ENCODE peak calls at places on chromosomes 4 and X, in seven cellular contexts. N is heart right ventricle; S is AG04449; E is AG09309; K is omental fat pad; Z is neural crest cell; A is activated CD8-positive, alpha-beta T cell treated with anti-CD3 and anti-CD28 coated beads for 36 hours. U is an unnamed sample.

GRCh38 chr4:144667500-144667899 is 21.5 kb downstream of the HHIP start:
- DNase-seq in N (no peak), S (no peak), E (no peak), K (no peak), Z (no peak), A (no peak), U (no peak)

GRCh38 chr4:11428701-11429571 is at the start of gene HS3ST1:
- DNase-seq in N (peak; percentile 78), S (no peak), E (no peak), K (peak; percentile 43), Z (peak; percentile 59), A (peak; percentile 55), U (peak; percentile 79)

GRCh38 chr4:88526221-88526815 is 2.7 kb upstream of the PYURF start:
- DNase-seq in N (no peak), S (no peak), E (no peak), K (no peak), Z (no peak), A (no peak), U (no peak)

GRCh38 chr4:68256284-68256683 is 10.8 kb upstream of the TMPRSS11B start:
- DNase-seq in N (no peak), S (no peak), E (no peak), K (no peak), Z (no peak), A (no peak), U (no peak)

GRCh38 chr4:14100349-14100748 is 472.8 kb upstream of the BOD1L1 start:
- DNase-seq in N (no peak), S (no peak), E (no peak), K (no peak), Z (no peak), A (no peak), U (no peak)

GRCh38 chr4:89410687-89411086 is 103.1 kb upstream of the GPRIN3 start:
- DNase-seq in N (no peak), S (no peak), E (peak; percentile 21), K (no peak), Z (no peak), A (no peak), U (no peak)

GRCh38 chr4:8128096-8128856 is 30.3 kb downstream of the ABLIM2 start:
- DNase-seq in N (no peak), S (no peak), E (no peak), K (no peak), Z (no peak), A (no peak), U (no peak)

GRCh38 chr4:32112891-32113290 is 1392.7 kb downstream of the PCDH7 start:
- DNase-seq in N (no peak), S (no peak), E (no peak), K (no peak), Z (no peak), A (no peak), U (no peak)

GRCh38 chrX:479273-479981 is 92.7 kb upstream of the PPP2R3B start:
- DNase-seq in N (no peak), S (no peak), E (no peak), K (no peak), Z (no peak), A (peak; percentile 21), U (no peak)

GRCh38 chr4:21652508-21653108 is 296.0 kb downstream of the KCNIP4 start:
- DNase-seq in N (no peak), S (no peak), E (no peak), K (no peak), Z (no peak), A (no peak), U (no peak)

GRCh38 chrX:138378876-138379275 is 332.6 kb downstream of the FGF13 start:
- DNase-seq in N (no peak), S (no peak), E (no peak), K (no peak), Z (no peak), A (no peak), U (no peak)

GRCh38 chrX:14032383-14032782 is 2.7 kb upstream of the GEMIN8 start:
- DNase-seq in N (peak; percentile 38), S (no peak), E (no peak), K (peak; percentile 63), Z (peak; percentile 61), A (peak; percentile 65), U (no peak)

GRCh38 chrX:19512961-19513360 is 2.3 kb downstream of the MAP3K15 start:
- DNase-seq in N (no peak), S (no peak), E (no peak), K (no peak), Z (no peak), A (peak; percentile 39), U (no peak)

GRCh38 chrX:6325437-6325836 is 96.8 kb upstream of the NLGN4X start:
- DNase-seq in N (no peak), S (no peak), E (no peak), K (no peak), Z (no peak), A (no peak), U (no peak)

GRCh38 chr4:3324093-3324815 is 31.4 kb downstream of the RGS12 start:
- DNase-seq in N (no peak), S (no peak), E (no peak), K (no peak), Z (no peak), A (no peak), U (no peak)

GRCh38 chr4:61245321-61245720 is 45.2 kb downstream of the ADGRL3 start:
- DNase-seq in N (no peak), S (no peak), E (no peak), K (no peak), Z (no peak), A (no peak), U (no peak)

GRCh38 chr4:123564758-123565346 is 168.3 kb downstream of the SPRY1 start:
- DNase-seq in N (peak; percentile 69), S (no peak), E (peak; percentile 24), K (no peak), Z (peak; percentile 30), A (peak; percentile 71), U (peak; percentile 40)

GRCh38 chrX:136080766-136081165 is 66.6 kb upstream of the FHL1 start:
- DNase-seq in N (no peak), S (no peak), E (no peak), K (no peak), Z (no peak), A (no peak), U (no peak)

GRCh38 chr4:77095101-77095826 is 19.5 kb upstream of the CCNI start:
- DNase-seq in N (peak; percentile 82), S (no peak), E (no peak), K (peak; percentile 68), Z (peak; percentile 70), A (peak; percentile 89), U (peak; percentile 83)

GRCh38 chr4:174912919-174913543 is 5.1 kb upstream of the ADAM29 start:
- DNase-seq in N (no peak), S (no peak), E (no peak), K (no peak), Z (no peak), A (no peak), U (no peak)

GRCh38 chr4:153005914-153006381 is 69.8 kb downstream of the FHDC1 start:
- DNase-seq in N (no peak), S (no peak), E (no peak), K (no peak), Z (no peak), A (no peak), U (no peak)

DNA sequence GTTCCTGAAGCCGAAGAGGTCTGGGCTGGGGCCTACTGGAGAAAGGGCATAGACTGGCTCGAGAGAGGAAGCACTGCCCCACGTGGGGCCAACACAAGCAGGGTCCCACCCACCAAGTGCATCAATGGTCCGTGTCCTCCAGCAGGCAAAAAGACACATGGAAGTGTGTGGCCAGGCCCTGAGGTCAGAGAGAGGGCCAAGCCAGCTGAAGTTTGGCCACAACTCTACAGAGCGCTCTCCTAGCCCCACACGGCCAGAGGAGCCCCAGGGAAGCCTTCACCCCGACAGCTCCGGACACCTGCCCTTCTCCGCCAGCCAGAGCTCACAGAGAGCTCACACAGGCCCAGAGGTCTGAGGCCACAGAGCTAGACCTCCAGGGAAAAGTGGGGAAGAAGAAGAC is 8.5 kb upstream of the KDM5C start:
- DNase-seq in N (no peak), S (no peak), E (no peak), K (no peak), Z (no peak), A (no peak), U (no peak)
- TF ChIP-seq CTCF in N (no peak), S (no peak), E (no peak), K (no peak), Z (no peak), A (no peak), U (no peak)

GRCh38 chr4:27861381-27861787 is 1000.7 kb downstream of the STIM2 start:
- DNase-seq in N (peak; percentile 4), S (no peak), E (peak; percentile 51), K (no peak), Z (peak; percentile 12), A (no peak), U (no peak)
- TF ChIP-seq CTCF in N (peak; percentile 55), S (no peak), E (peak; percentile 87), K (no peak), Z (peak; percentile 68), A (no peak), U (no peak)

GRCh38 chrX:73943572-73943899 is 360.4 kb upstream of the ZCCHC13 start:
- DNase-seq in N (no peak), S (no peak), E (no peak), K (no peak), Z (no peak), A (no peak), U (no peak)

GRCh38 chrX:73943900-73944581 is 359.9 kb upstream of the ZCCHC13 start:
- DNase-seq in N (peak; percentile 79), S (no peak), E (peak; percentile 76), K (peak; percentile 62), Z (peak; percentile 89), A (peak; percentile 88), U (peak; percentile 88)

GRCh38 chrX:73944582-73944947 is 359.4 kb upstream of the ZCCHC13 start:
- DNase-seq in N (no peak), S (no peak), E (no peak), K (no peak), Z (no peak), A (no peak), U (no peak)

GRCh38 chrX:73940893-73941470 is 363.0 kb upstream of the ZCCHC13 start:
- DNase-seq in N (no peak), S (no peak), E (no peak), K (no peak), Z (no peak), A (no peak), U (no peak)
- TF ChIP-seq CTCF in N (no peak), S (no peak), E (no peak), K (no peak), Z (no peak), A (no peak), U (no peak)

DNA sequence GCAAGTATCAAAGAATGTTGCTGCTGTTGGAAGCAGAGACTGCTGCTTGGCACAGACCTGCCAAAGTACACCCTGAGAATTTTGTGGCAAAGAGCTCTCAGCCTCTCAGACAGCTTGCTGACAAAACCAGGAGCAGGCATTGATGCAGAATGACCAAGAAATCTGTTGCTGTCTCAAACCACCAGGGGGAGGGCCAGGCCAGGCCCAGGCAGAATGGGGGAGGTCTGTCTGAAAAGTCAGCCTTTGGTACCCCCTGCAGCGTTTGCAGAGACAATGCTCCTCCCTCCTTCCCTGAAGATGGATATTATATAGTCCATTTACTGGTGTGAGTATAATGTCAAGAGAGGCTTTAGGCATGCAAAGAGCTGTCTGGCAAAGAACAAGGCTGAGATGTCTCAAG is 52.9 kb upstream of the TRPC5OS start:
- DNase-seq in N (no peak), S (no peak), E (no peak), K (no peak), Z (peak; percentile 35), A (no peak), U (peak; percentile 53)
- TF ChIP-seq CTCF in N (peak; percentile 14), S (peak; percentile 47), E (peak; percentile 45), K (no peak), Z (peak; percentile 64), A (no peak), U (peak; percentile 63)

U was measured in glutamatergic neuron.